ENCODE peak calls at places on chromosomes 12 and 14, in five cellular contexts. One of them, this sample, is unnamed.

GRCh38 chr12:4137441-4137840 is 136.1 kb upstream of the CCND2 start:
- DNase-seq in colonic mucosa: no peak
- DNase-seq in NCI-H2029 treated with DMSO at 0.1 percent for 48 hours: no peak
- DNase-seq in progenitor cell of endocrine pancreas: no peak
- DNase-seq in IMR-90: no peak
- DNase-seq in this sample: no peak

GRCh38 chr12:65152586-65152985 is 16.8 kb upstream of the LEMD3 start:
- DNase-seq in progenitor cell of endocrine pancreas: no peak
- DNase-seq in IMR-90: no peak
- DNase-seq in colonic mucosa: no peak
- DNase-seq in NCI-H2029 treated with DMSO at 0.1 percent for 48 hours: no peak
- DNase-seq in this sample: peak; percentile 31

GRCh38 chr12:15883536-15883935 is 1.3 kb downstream of the STRAP start:
- DNase-seq in progenitor cell of endocrine pancreas: no peak
- DNase-seq in IMR-90: peak; percentile 20
- DNase-seq in colonic mucosa: no peak
- DNase-seq in NCI-H2029 treated with DMSO at 0.1 percent for 48 hours: no peak
- DNase-seq in this sample: peak; percentile 26

GRCh38 chr12:22527999-22528398 is 16.3 kb downstream of the C2CD5 start:
- DNase-seq in progenitor cell of endocrine pancreas: no peak
- DNase-seq in IMR-90: peak; percentile 80
- DNase-seq in NCI-H2029 treated with DMSO at 0.1 percent for 48 hours: no peak
- DNase-seq in colonic mucosa: no peak
- DNase-seq in this sample: peak; percentile 15

GRCh38 chr14:22646570-22647254 is 2.6 kb upstream of the OR6J1 start:
- DNase-seq in colonic mucosa: no peak
- DNase-seq in progenitor cell of endocrine pancreas: no peak
- DNase-seq in NCI-H2029 treated with DMSO at 0.1 percent for 48 hours: no peak
- DNase-seq in IMR-90: peak; percentile 79
- DNase-seq in this sample: no peak

GRCh38 chr12:6963741-6964446 is 6.6 kb downstream of the PHB2 start:
- DNase-seq in colonic mucosa: peak; percentile 60
- DNase-seq in progenitor cell of endocrine pancreas: no peak
- DNase-seq in IMR-90: no peak
- DNase-seq in NCI-H2029 treated with DMSO at 0.1 percent for 48 hours: peak; percentile 22
- DNase-seq in this sample: no peak

GRCh38 chr14:54483073-54483745 is 5.6 kb downstream of the GMFB start:
- DNase-seq in NCI-H2029 treated with DMSO at 0.1 percent for 48 hours: no peak
- DNase-seq in progenitor cell of endocrine pancreas: no peak
- DNase-seq in IMR-90: no peak
- DNase-seq in colonic mucosa: no peak
- DNase-seq in this sample: no peak

GRCh38 chr14:39442293-39442692 is 10.1 kb upstream of the FBXO33 start:
- DNase-seq in IMR-90: peak; percentile 37
- DNase-seq in colonic mucosa: no peak
- DNase-seq in NCI-H2029 treated with DMSO at 0.1 percent for 48 hours: no peak
- DNase-seq in progenitor cell of endocrine pancreas: no peak
- DNase-seq in this sample: no peak

GRCh38 chr12:116528498-116528897 is 30.7 kb upstream of the MAP1LC3B2 start:
- DNase-seq in IMR-90: no peak
- DNase-seq in progenitor cell of endocrine pancreas: no peak
- DNase-seq in NCI-H2029 treated with DMSO at 0.1 percent for 48 hours: no peak
- DNase-seq in colonic mucosa: no peak
- DNase-seq in this sample: no peak

GRCh38 chr14:93092606-93093556 is 22.8 kb downstream of the ITPK1 start:
- DNase-seq in colonic mucosa: no peak
- DNase-seq in progenitor cell of endocrine pancreas: no peak
- DNase-seq in IMR-90: no peak
- DNase-seq in NCI-H2029 treated with DMSO at 0.1 percent for 48 hours: no peak
- DNase-seq in this sample: no peak

GRCh38 chr12:132411457-132411856 is 78.5 kb upstream of the FBRSL1 start:
- DNase-seq in NCI-H2029 treated with DMSO at 0.1 percent for 48 hours: peak; percentile 25
- DNase-seq in progenitor cell of endocrine pancreas: no peak
- DNase-seq in colonic mucosa: no peak
- DNase-seq in IMR-90: no peak
- DNase-seq in this sample: no peak

GRCh38 chr12:59651230-59651920 is 55.5 kb downstream of the SLC16A7 start:
- DNase-seq in NCI-H2029 treated with DMSO at 0.1 percent for 48 hours: no peak
- DNase-seq in IMR-90: peak; percentile 25
- DNase-seq in colonic mucosa: no peak
- DNase-seq in progenitor cell of endocrine pancreas: no peak
- DNase-seq in this sample: peak; percentile 56

GRCh38 chr14:69323266-69323966 is 63.5 kb downstream of the GALNT16 start:
- DNase-seq in IMR-90: no peak
- DNase-seq in progenitor cell of endocrine pancreas: no peak
- DNase-seq in NCI-H2029 treated with DMSO at 0.1 percent for 48 hours: no peak
- DNase-seq in colonic mucosa: no peak
- DNase-seq in this sample: no peak

GRCh38 chr12:123223241-123223668 is 9.7 kb downstream of the MPHOSPH9 start:
- DNase-seq in colonic mucosa: no peak
- DNase-seq in IMR-90: no peak
- DNase-seq in NCI-H2029 treated with DMSO at 0.1 percent for 48 hours: no peak
- DNase-seq in progenitor cell of endocrine pancreas: no peak
- DNase-seq in this sample: no peak

GRCh38 chr12:95857151-95857550 is 1.6 kb upstream of the SNRPF start:
- DNase-seq in colonic mucosa: no peak
- DNase-seq in NCI-H2029 treated with DMSO at 0.1 percent for 48 hours: no peak
- DNase-seq in IMR-90: no peak
- DNase-seq in progenitor cell of endocrine pancreas: no peak
- DNase-seq in this sample: peak; percentile 12

GRCh38 chr12:19499030-19499429 is 59.7 kb downstream of the AEBP2 start:
- DNase-seq in progenitor cell of endocrine pancreas: no peak
- DNase-seq in IMR-90: no peak
- DNase-seq in colonic mucosa: no peak
- DNase-seq in NCI-H2029 treated with DMSO at 0.1 percent for 48 hours: no peak
- DNase-seq in this sample: no peak

GRCh38 chr14:78399316-78399889 is 229.2 kb downstream of the NRXN3 start:
- DNase-seq in IMR-90: no peak
- DNase-seq in progenitor cell of endocrine pancreas: peak; percentile 43
- DNase-seq in colonic mucosa: no peak
- DNase-seq in NCI-H2029 treated with DMSO at 0.1 percent for 48 hours: no peak
- DNase-seq in this sample: peak; percentile 75

GRCh38 chr12:91422107-91422506 is 239.5 kb upstream of the DCN start:
- DNase-seq in NCI-H2029 treated with DMSO at 0.1 percent for 48 hours: no peak
- DNase-seq in IMR-90: no peak
- DNase-seq in progenitor cell of endocrine pancreas: no peak
- DNase-seq in colonic mucosa: peak; percentile 22
- DNase-seq in this sample: no peak

GRCh38 chr14:77516111-77516510 is 17.5 kb upstream of the ISM2 start:
- DNase-seq in NCI-H2029 treated with DMSO at 0.1 percent for 48 hours: no peak
- DNase-seq in IMR-90: peak; percentile 16
- DNase-seq in progenitor cell of endocrine pancreas: no peak
- DNase-seq in colonic mucosa: no peak
- DNase-seq in this sample: peak; percentile 45

GRCh38 chr12:48022180-48022521 is 17.9 kb upstream of the COL2A1 start:
- DNase-seq in NCI-H2029 treated with DMSO at 0.1 percent for 48 hours: no peak
- DNase-seq in progenitor cell of endocrine pancreas: no peak
- DNase-seq in IMR-90: no peak
- DNase-seq in colonic mucosa: no peak
- DNase-seq in this sample: no peak

GRCh38 chr12:70648831-70649230 is 11.6 kb upstream of the PTPRB start:
- DNase-seq in colonic mucosa: no peak
- DNase-seq in NCI-H2029 treated with DMSO at 0.1 percent for 48 hours: no peak
- DNase-seq in IMR-90: peak; percentile 84
- DNase-seq in progenitor cell of endocrine pancreas: no peak
- DNase-seq in this sample: peak; percentile 64

GRCh38 chr12:26971963-26972362 is 33.7 kb downstream of the FGFR1OP2 start:
- DNase-seq in colonic mucosa: no peak
- DNase-seq in IMR-90: no peak
- DNase-seq in NCI-H2029 treated with DMSO at 0.1 percent for 48 hours: no peak
- DNase-seq in progenitor cell of endocrine pancreas: no peak
- DNase-seq in this sample: peak; percentile 4

GRCh38 chr12:100404769-100405407 is 48.0 kb downstream of the SLC17A8 start:
- DNase-seq in NCI-H2029 treated with DMSO at 0.1 percent for 48 hours: peak; percentile 4
- DNase-seq in colonic mucosa: peak; percentile 34
- DNase-seq in progenitor cell of endocrine pancreas: peak; percentile 13
- DNase-seq in IMR-90: peak; percentile 40
- DNase-seq in this sample: peak; percentile 38

GRCh38 chr12:585062-586061 is 77.9 kb downstream of the NINJ2 start:
- DNase-seq in NCI-H2029 treated with DMSO at 0.1 percent for 48 hours: no peak
- DNase-seq in colonic mucosa: no peak
- DNase-seq in progenitor cell of endocrine pancreas: no peak
- DNase-seq in IMR-90: no peak
- DNase-seq in this sample: no peak

GRCh38 chr14:100424504-100425453 is 101.6 kb downstream of the SLC25A47 start:
- DNase-seq in colonic mucosa: peak; percentile 71
- DNase-seq in progenitor cell of endocrine pancreas: no peak
- DNase-seq in IMR-90: no peak
- DNase-seq in NCI-H2029 treated with DMSO at 0.1 percent for 48 hours: no peak
- DNase-seq in this sample: no peak

GRCh38 chr14:21308132-21308478 is 28.2 kb downstream of the RPGRIP1 start:
- DNase-seq in NCI-H2029 treated with DMSO at 0.1 percent for 48 hours: peak; percentile 52
- DNase-seq in IMR-90: no peak
- DNase-seq in progenitor cell of endocrine pancreas: no peak
- DNase-seq in colonic mucosa: no peak
- DNase-seq in this sample: no peak

This sample was measured in astrocyte of the hippocampus.